ENCODE peak calls at places on chromosomes 4 and X, in eight cellular contexts. V is OCI-LY7, B is A549, X is upper lobe of right lung, D is cardiac fibroblast, U is sigmoid colon, I is endothelial cell, J is progenitor cell of endocrine pancreas. N is an unnamed sample.

GRCh38 chr4:76831475-76832390 is 66.2 kb downstream of the SOWAHB start:
- DNase-seq in V (no peak), B (no peak), X (no peak), D (no peak), U (no peak), I (no peak), J (no peak), N (no peak)

GRCh38 chr4:74418063-74418670 is 26.8 kb upstream of the AREG start:
- DNase-seq in V (no peak), B (peak), X (no peak), D (peak), U (no peak), I (no peak), J (no peak), N (no peak)

GRCh38 chr4:46852839-46853238 is 56.2 kb downstream of the COX7B2 start:
- DNase-seq in V (no peak), B (no peak), X (no peak), D (no peak), U (no peak), I (no peak), J (no peak), N (no peak)

GRCh38 chr4:165905405-165906027 is 32.5 kb downstream of the TLL1 start:
- DNase-seq in V (no peak), B (peak), X (no peak), D (peak), U (no peak), I (no peak), J (no peak), N (no peak)

GRCh38 chr4:42855779-42856178 is 36.7 kb upstream of the GRXCR1 start:
- DNase-seq in V (no peak), B (no peak), X (no peak), D (no peak), U (no peak), I (no peak), J (no peak), N (no peak)

GRCh38 chr4:38310446-38311043 is 350.3 kb downstream of the PTTG2 start:
- DNase-seq in V (no peak), B (no peak), X (no peak), D (no peak), U (no peak), I (no peak), J (no peak), N (no peak)

GRCh38 chr4:2859514-2859913 is 15.9 kb downstream of the ADD1 start:
- DNase-seq in V (peak), B (no peak), X (no peak), D (no peak), U (no peak), I (no peak), J (no peak), N (no peak)

GRCh38 chrX:129622757-129623301 is 31.9 kb downstream of the APLN start:
- DNase-seq in V (no peak), B (no peak), X (no peak), D (peak), U (peak), I (peak), J (no peak), N (no peak)

GRCh38 chrX:65985922-65986588 is 53.8 kb downstream of the VSIG4 start:
- DNase-seq in V (peak), B (peak), X (no peak), D (peak), U (no peak), I (peak), J (no peak), N (no peak)

GRCh38 chr4:40309250-40309774 is 25.8 kb upstream of the CHRNA9 start:
- DNase-seq in V (peak), B (peak), X (peak), D (peak), U (peak), I (peak), J (peak), N (peak)

GRCh38 chrX:47351706-47352105 is 18.7 kb upstream of the ZNF157 start:
- DNase-seq in V (no peak), B (no peak), X (no peak), D (peak), U (no peak), I (no peak), J (no peak), N (no peak)

GRCh38 chrX:140709421-140709846 is at the start of gene LINC00632:
- DNase-seq in V (no peak), B (no peak), X (no peak), D (no peak), U (no peak), I (no peak), J (no peak), N (no peak)

GRCh38 chr4:67765928-67766327 is 11.7 kb upstream of the GNRHR start:
- DNase-seq in V (no peak), B (no peak), X (no peak), D (peak), U (no peak), I (no peak), J (no peak), N (no peak)

GRCh38 chr4:40395908-40396806 is 61.0 kb downstream of the CHRNA9 start:
- DNase-seq in V (no peak), B (peak), X (peak), D (peak), U (peak), I (no peak), J (no peak), N (no peak)

GRCh38 chr4:116664198-116664597 is 421.2 kb downstream of the TRAM1L1 start:
- DNase-seq in V (no peak), B (no peak), X (no peak), D (no peak), U (no peak), I (no peak), J (no peak), N (no peak)

GRCh38 chr4:152936446-152937279 is 540 bp downstream of the FHDC1 start:
- DNase-seq in V (no peak), B (peak), X (peak), D (peak), U (no peak), I (peak), J (peak), N (no peak)

GRCh38 chr4:41569957-41570356 is 32.0 kb downstream of the LIMCH1 start:
- DNase-seq in V (no peak), B (peak), X (no peak), D (no peak), U (no peak), I (no peak), J (no peak), N (no peak)

GRCh38 chr4:8599657-8600056 is 7.1 kb downstream of the CPZ start:
- DNase-seq in V (no peak), B (peak), X (no peak), D (peak), U (no peak), I (no peak), J (no peak), N (no peak)

GRCh38 chrX:141638601-141639000 is 49.1 kb downstream of the SPANXA2 start:
- DNase-seq in V (no peak), B (no peak), X (no peak), D (no peak), U (no peak), I (no peak), J (no peak), N (no peak)

GRCh38 chr4:177938226-177938625 is 496.0 kb upstream of the AGA start:
- DNase-seq in V (no peak), B (no peak), X (no peak), D (no peak), U (no peak), I (no peak), J (no peak), N (no peak)

GRCh38 chr4:168955674-168956073 is 54.4 kb downstream of the CBR4 start:
- DNase-seq in V (no peak), B (no peak), X (no peak), D (peak), U (no peak), I (no peak), J (no peak), N (no peak)

GRCh38 chr4:77817304-77818076 is 1.7 kb downstream of the CNOT6L start:
- DNase-seq in V (peak), B (no peak), X (no peak), D (no peak), U (no peak), I (no peak), J (no peak), N (no peak)

GRCh38 chrX:100748133-100748532 is 16.2 kb upstream of the SYTL4 start:
- DNase-seq in V (no peak), B (peak), X (no peak), D (peak), U (no peak), I (no peak), J (no peak), N (no peak)

DNA sequence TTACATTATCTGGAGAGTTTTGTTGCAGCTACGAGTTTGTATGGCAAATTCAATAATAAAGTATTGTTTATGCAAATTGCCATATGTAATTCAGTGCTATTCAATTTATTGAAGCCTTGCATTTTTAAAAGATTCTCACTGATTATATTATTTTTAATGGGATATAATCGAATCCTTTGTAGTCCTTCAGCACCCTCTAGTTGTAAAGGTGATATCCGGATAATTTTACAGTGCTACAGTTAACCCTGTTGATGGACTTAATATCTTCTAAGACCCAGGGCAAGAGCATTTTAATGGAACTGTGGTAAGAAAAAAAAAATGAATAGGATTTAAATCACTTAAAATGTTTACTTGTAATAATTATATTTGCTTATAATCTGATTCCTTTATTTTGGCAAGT is 48.5 kb upstream of the GRIA2 start:
- DNase-seq in V (no peak), B (peak), X (no peak), D (peak), U (no peak), I (no peak), J (no peak), N (no peak)
- TF ChIP-seq CTCF in V (no peak), B (peak), X (no peak), D (peak), U (no peak), I (no peak), J (no peak), N (no peak)

DNA sequence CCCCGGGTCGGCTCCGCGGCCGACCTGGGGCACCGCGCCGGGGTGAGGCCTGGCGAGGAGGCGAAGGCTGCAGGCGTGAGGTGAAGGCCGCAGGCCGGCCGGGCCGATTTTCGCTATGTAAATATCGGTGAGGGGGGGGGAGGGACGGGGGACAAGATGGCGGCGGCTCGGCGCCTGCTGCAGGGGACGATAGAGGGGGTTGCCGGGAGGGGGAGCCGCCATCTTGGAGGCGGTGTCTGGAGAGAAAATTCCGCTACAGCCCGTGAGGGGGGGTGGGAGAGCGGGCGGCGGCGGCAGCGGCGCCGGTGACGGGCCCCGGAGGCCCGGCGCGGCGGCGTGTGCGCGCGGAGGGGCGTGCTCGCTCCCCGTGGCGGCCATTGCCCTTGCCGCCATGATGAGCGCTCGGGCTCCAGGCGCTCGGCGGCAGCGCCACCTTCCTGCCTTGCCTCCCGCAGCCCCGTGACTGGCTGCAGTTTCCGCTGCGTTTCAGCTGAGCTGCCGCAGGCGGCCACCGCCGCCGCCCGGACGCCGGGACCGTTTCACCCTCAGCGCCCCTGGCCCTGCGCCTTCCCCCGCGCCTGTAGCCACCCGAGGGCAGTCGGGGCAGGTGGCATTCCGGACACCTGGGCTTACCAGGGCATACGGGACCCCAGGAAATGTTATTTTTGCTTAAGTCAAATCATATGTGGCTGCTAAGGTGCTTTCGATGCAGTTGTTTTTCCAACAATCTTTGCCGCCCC is 692 bp downstream of the ZFX start:
- DNase-seq in V (peak), B (peak), X (peak), D (peak), U (peak), I (peak), J (peak), N (peak)
- TF ChIP-seq CTCF in V (peak), B (peak), X (peak), D (no peak), U (peak), I (peak), J (peak), N (peak)

DNA sequence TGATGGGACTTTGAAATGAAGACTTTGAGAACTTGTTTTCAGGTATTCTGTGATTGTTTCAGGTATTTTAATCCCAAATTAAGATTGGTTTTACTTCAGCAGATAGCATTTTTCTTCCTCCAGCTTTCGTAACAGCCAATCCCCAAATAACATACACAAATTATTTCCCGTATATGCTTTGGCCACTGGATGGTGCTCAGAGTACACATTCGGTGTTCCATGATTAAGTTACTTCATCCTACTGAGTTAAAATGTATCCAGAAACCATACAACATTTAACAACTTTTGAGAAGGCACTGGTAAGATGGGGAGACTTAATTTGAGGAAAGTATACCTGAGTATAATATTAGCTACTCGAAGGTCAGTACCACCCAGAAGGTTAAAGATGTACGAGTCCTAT is 233.4 kb upstream of the FAM47A start:
- DNase-seq in V (no peak), B (peak), X (no peak), D (peak), U (no peak), I (peak), J (no peak), N (no peak)
- TF ChIP-seq CTCF in V (peak), B (no peak), X (peak), D (peak), U (no peak), I (no peak), J (peak), N (no peak)

DNA sequence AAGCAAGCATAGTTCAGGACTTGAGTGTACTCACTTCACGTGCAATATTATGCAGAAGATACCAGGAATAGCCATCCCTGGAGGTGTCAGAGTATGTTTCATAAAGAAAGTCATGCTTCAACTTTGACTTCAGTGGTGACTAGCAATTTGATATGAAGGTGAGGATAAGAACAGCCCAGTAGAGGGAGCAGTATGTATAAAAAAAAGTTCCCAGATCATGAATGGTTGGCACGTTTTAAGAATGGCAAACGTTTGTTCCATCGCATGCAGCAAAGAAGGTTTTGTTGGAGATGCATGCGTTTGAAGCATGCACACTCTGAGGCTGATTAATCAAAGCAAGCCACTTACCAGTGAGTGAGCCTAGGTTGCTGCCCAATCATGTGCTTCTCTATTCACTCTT is 33.5 kb upstream of the SLITRK4 start:
- DNase-seq in V (no peak), B (no peak), X (no peak), D (peak), U (no peak), I (no peak), J (no peak), N (no peak)
- TF ChIP-seq CTCF in V (peak), B (no peak), X (no peak), D (peak), U (no peak), I (no peak), J (peak), N (no peak)

GRCh38 chr4:82890913-82891727 is at the start of gene SEC31A:
- DNase-seq in V (peak), B (peak), X (peak), D (peak), U (peak), I (peak), J (peak), N (peak)
- TF ChIP-seq CTCF in V (peak), B (no peak), X (no peak), D (no peak), U (no peak), I (no peak), J (no peak), N (no peak)

GRCh38 chr4:9781343-9782135 is at the start of gene DRD5:
- DNase-seq in V (no peak), B (no peak), X (no peak), D (no peak), U (no peak), I (peak), J (no peak), N (no peak)
- TF ChIP-seq CTCF in V (no peak), B (no peak), X (no peak), D (no peak), U (no peak), I (no peak), J (no peak), N (no peak)

N was measured in CD14-positive monocyte.